ENCODE peak calls at places on chromosomes 11 and 22, in five cellular contexts. Q is CD8-positive, alpha-beta T cell; I is aorta; O is body of pancreas; E is AG04450. A is an unnamed sample. For H3K9me3, the result is how much of the 10 kb centered on the place peaks cover.

GRCh38 chr11:27158763-27159679 is 118.4 kb downstream of the BBOX1 start:
- DNase-seq in Q (no peak), I (peak), O (peak), E (peak), A (peak)

GRCh38 chr11:32891657-32892354 is 805 bp upstream of the QSER1 start:
- DNase-seq in Q (no peak), I (no peak), O (no peak), E (no peak), A (peak)

GRCh38 chr11:126700773-126701554 is 299.6 kb downstream of the KIRREL3 start:
- DNase-seq in Q (no peak), I (no peak), O (no peak), E (no peak), A (no peak)

GRCh38 chr11:110713469-110713776 is 1.2 kb upstream of the ARHGAP20 start:
- DNase-seq in Q (no peak), I (no peak), O (no peak), E (no peak), A (no peak)

GRCh38 chr11:77473001-77473800 is 693 bp downstream of the PAK1 start:
- DNase-seq in Q (peak), I (peak), O (peak), E (no peak), A (peak)

GRCh38 chr11:1573077-1573846 is 1.2 kb upstream of the DUSP8 start:
- DNase-seq in Q (peak), I (no peak), O (peak), E (no peak), A (no peak)

GRCh38 chr22:43226368-43226979 is 39.5 kb upstream of the TTLL12 start:
- DNase-seq in Q (no peak), I (no peak), O (no peak), E (no peak), A (peak)

GRCh38 chr11:69449320-69450063 is 32.0 kb upstream of the LINC01488 start:
- DNase-seq in Q (no peak), I (peak), O (peak), E (no peak), A (no peak)

GRCh38 chr11:8089791-8090510 is 8.9 kb downstream of the TUB start:
- DNase-seq in Q (no peak), I (no peak), O (no peak), E (no peak), A (no peak)

GRCh38 chr11:67022341-67022933 is 497 bp upstream of the SYT12 start:
- DNase-seq in Q (no peak), I (peak), O (peak), E (peak), A (no peak)

GRCh38 chr11:8060801-8061554 is 20.0 kb upstream of the TUB start:
- DNase-seq in Q (no peak), I (no peak), O (no peak), E (peak), A (no peak)

GRCh38 chr22:41305646-41306045 is 4.3 kb downstream of the ZC3H7B start:
- DNase-seq in Q (no peak), I (no peak), O (no peak), E (peak), A (no peak)

GRCh38 chr11:73429121-73429740 is 53.0 kb downstream of the RELT start:
- DNase-seq in Q (no peak), I (no peak), O (no peak), E (peak), A (no peak)

GRCh38 chr22:37675930-37676571 is 615 bp downstream of the LGALS1 start:
- DNase-seq in Q (no peak), I (peak), O (peak), E (no peak), A (no peak)

GRCh38 chr11:62372871-62373270 is 35.6 kb downstream of the ASRGL1 start:
- DNase-seq in Q (no peak), I (no peak), O (no peak), E (no peak), A (no peak)

GRCh38 chr11:63573881-63574855 is 11.0 kb upstream of the PLAAT2 start:
- DNase-seq in Q (peak), I (no peak), O (no peak), E (peak), A (peak)

GRCh38 chr11:77152846-77153245 is 24.8 kb downstream of the MYO7A start:
- DNase-seq in Q (no peak), I (peak), O (no peak), E (no peak), A (no peak)

GRCh38 chr11:128297111-128297651 is 290.2 kb downstream of the ETS1 start:
- DNase-seq in Q (peak), I (no peak), O (no peak), E (no peak), A (no peak)

GRCh38 chr11:11037162-11037732 is 179.4 kb upstream of the ZBED5 start:
- DNase-seq in Q (no peak), I (no peak), O (no peak), E (no peak), A (no peak)

GRCh38 chr22:32411388-32411787 is 659 bp downstream of the RTCB start:
- DNase-seq in Q (no peak), I (no peak), O (no peak), E (no peak), A (no peak)

GRCh38 chr11:8638300-8638699 is 44.2 kb downstream of the TRIM66 start:
- DNase-seq in Q (no peak), I (no peak), O (no peak), E (no peak), A (no peak)

GRCh38 chr11:61679893-61680621 is at the start of gene DAGLA:
- DNase-seq in Q (peak), I (peak), O (peak), E (no peak), A (peak)

GRCh38 chr11:47523491-47524199 is 29.3 kb downstream of the CELF1 start:
- DNase-seq in Q (no peak), I (no peak), O (no peak), E (peak), A (no peak)

GRCh38 chr22:44703269-44703870 is 1.4 kb downstream of the PRR5 start:
- DNase-seq in Q (no peak), I (no peak), O (no peak), E (no peak), A (no peak)

GRCh38 chr11:117345039-117345438 is 17.4 kb downstream of the CEP164 start:
- DNase-seq in Q (no peak), I (no peak), O (no peak), E (no peak), A (no peak)

GRCh38 chr11:69920500-69921428 is 101.5 kb upstream of the FGF3 start:
- DNase-seq in Q (peak), I (peak), O (peak), E (no peak), A (no peak)

DNA sequence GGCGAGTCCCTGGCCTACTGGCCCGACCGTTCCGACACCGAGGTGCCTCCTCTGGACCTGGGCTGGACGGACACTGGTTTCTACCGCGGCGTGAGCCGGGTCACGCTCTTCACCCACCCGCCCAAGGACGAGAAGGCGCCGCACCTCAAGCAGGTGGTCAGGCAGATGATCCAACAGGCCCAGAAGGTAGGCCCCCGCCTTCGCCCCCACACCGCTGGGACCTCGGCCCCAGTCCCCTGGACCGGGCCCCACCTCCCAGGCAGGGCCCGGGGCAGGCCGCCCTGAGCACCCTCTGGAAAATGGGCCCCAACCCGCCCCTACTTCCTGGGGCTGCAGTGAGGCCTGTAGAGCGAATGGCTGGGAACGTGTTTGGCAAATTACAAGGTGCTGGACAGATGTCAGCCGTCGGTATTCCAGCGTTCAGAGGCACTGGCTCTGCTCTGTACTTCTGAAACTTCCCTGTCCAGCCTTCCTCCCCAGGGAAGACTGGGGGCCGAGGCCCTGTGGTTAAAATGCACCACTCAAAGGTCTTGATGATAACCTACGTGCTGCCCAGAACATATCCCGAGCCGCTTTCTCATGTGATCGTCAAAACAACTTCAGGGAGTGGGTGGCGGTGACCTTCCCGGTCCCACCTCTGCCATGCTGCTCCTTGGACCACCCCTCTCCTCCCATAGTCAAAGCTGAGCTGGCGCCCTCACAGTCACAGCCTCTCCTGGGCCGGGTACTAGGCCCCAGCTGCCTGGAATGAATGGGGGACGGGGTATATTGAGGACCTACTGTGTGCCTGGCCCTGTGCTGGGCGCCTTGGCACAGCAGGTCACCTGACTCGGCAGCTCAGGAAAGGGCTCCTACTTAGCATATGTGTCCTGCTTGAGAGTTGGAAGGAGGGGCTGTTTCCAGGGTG is 845 bp downstream of the FAM83F start:
- DNase-seq in Q (no peak), I (no peak), O (peak), E (no peak), A (no peak)
- H3K9me3 ChIP-seq in Q (under half), I (under half), O (under half), E (under half), A (under half)

GRCh38 chr11:101342307-101342706 is 212.7 kb upstream of the PGR start:
- DNase-seq in Q (no peak), I (no peak), O (no peak), E (no peak), A (no peak)
- H3K9me3 ChIP-seq in Q (under half), I (under half), O (under half), E (under half), A (under half)

GRCh38 chr22:49882519-49883293 is 29.1 kb downstream of the ZBED4 start:
- DNase-seq in Q (no peak), I (no peak), O (peak), E (no peak), A (no peak)

GRCh38 chr22:49884503-49885260 is 31.0 kb downstream of the ZBED4 start:
- DNase-seq in Q (no peak), I (no peak), O (no peak), E (no peak), A (no peak)

GRCh38 chr22:49885281-49885680 is 31.6 kb downstream of the ZBED4 start:
- DNase-seq in Q (no peak), I (no peak), O (no peak), E (no peak), A (no peak)

GRCh38 chr22:49883294-49883640 is 29.6 kb downstream of the ZBED4 start:
- DNase-seq in Q (no peak), I (no peak), O (no peak), E (no peak), A (no peak)

DNA sequence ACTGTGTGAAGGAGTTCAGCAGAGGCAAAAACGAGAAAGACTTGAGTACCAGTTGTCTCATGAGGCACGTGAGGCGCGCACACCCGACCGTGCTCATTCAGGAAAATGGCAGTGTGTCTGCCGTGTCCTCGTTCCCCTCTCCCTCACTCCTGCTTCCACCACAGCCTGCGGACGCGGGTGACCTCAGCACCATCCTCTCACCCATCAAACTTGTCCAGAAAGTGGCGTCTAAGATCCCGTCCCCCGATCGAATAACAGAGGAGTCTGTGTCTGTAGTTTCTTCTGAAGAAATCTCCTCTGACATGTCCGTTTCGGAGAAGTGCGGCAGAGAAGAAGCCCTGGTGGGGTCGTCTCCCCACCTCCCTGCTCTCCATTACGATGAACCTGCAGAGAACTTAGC is 30.4 kb downstream of the ZBED4 start:
- DNase-seq in Q (no peak), I (no peak), O (no peak), E (no peak), A (no peak)
- H3K9me3 ChIP-seq in Q (under half), I (under half), O (under half), E (under half), A (under half)

GRCh38 chr11:71336176-71336995 is 84.0 kb upstream of the SHANK2 start:
- DNase-seq in Q (no peak), I (no peak), O (no peak), E (no peak), A (no peak)

GRCh38 chr11:71332046-71332445 is 79.7 kb upstream of the SHANK2 start:
- DNase-seq in Q (no peak), I (peak), O (no peak), E (no peak), A (no peak)

GRCh38 chr11:71333473-71333872 is 81.1 kb upstream of the SHANK2 start:
- DNase-seq in Q (no peak), I (peak), O (no peak), E (no peak), A (no peak)

GRCh38 chr11:71331631-71332030 is 79.3 kb upstream of the SHANK2 start:
- DNase-seq in Q (no peak), I (peak), O (no peak), E (no peak), A (no peak)

DNA sequence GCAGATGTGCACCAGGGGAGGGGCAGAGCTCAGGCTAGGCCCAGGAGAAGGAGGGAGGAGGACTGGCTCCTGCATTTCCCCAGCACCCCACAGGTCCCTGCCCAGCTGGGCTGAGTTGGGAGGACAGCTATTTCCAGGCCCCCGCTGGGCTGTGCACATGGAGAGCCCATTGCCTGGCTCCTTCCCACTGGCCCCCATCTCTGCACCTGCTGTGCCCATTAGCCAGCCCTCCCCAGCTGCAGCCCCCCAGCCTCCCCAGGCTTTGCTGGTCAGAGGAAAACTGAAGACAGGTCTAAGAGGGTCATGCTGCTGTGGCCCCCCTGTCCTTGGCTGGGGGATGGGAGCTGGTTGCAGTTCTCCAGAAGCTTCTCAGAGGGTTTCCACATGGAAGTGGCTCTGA is 81.8 kb upstream of the SHANK2 start:
- DNase-seq in Q (no peak), I (peak), O (no peak), E (no peak), A (no peak)
- H3K9me3 ChIP-seq in Q (under half), I (under half), O (under half), E (under half), A (under half)

DNA sequence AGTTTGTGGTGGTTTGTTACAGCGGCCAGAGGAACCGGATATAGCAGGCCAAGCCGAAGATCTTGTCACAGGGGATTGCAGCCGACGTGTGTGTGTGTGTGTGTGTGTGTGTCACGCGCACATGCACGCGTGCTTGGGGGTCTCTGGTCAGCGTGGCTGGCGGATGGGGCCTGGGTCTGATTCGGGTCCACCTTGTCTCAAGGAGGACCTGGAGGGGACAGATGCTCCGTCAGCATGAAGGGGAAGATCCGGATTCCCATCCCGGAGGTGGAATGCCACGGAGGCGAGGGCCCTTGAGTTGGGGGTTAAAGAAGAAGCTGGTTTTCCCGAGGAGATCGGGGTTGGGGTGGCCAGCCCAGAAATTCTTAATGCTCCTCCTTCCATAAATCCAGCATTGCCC is 1237.8 kb downstream of the BRD1 start:
- DNase-seq in Q (no peak), I (peak), O (no peak), E (no peak), A (no peak)
- H3K9me3 ChIP-seq in Q (under half), I (under half), O (under half), E (half or more), A (under half)

GRCh38 chr22:48141301-48141700 is 1378.9 kb downstream of the TBC1D22A start:
- DNase-seq in Q (no peak), I (no peak), O (no peak), E (no peak), A (no peak)
- H3K9me3 ChIP-seq in Q (under half), I (under half), O (under half), E (half or more), A (under half)

GRCh38 chr11:59923813-59924212 is 14.4 kb upstream of the OOSP1 start:
- DNase-seq in Q (no peak), I (no peak), O (no peak), E (no peak), A (no peak)
- H3K9me3 ChIP-seq in Q (under half), I (under half), O (under half), E (under half), A (under half)

DNA sequence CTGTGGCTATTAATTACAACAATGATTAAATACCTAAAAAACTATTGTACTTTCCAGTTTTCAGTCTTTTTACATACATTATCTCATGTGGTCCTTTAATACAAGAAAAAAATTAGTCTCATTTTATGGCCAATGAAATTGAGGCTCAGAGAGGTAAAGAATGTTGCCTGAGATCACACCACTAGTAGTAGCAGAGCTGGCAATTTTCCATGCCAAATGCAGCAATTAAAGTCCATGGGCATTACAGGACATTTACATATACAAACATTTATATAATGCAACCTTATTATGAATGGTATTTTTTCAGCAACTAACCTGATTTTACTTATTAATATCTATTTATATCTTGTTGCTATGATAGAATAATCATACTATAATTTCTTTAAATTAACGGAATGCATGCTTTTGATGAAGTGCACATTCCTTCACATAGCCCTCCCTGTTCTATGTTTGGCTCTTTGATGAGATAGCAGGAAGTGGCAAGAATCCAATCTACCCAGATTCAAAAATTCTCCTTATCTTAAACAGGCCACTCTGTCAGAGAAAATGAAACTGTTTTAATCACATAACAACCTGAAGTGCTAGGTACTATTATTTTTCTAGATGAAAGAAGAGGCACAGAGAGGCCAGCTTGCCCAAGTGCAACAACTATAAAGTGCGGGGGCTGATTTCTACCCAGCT is 120.9 kb upstream of the LDLRAD3 start:
- DNase-seq in Q (no peak), I (no peak), O (no peak), E (no peak), A (no peak)
- H3K9me3 ChIP-seq in Q (under half), I (under half), O (under half), E (under half), A (under half)

A was measured in HAP-1.